ENCODE peak calls at places on chromosomes 2 and 18, in six cellular contexts. N is omental fat pad, H is MCF 10A, E is H54, P is HEK293T, B is dermis microvascular lymphatic vessel endothelial cell. G is an unnamed sample.

GRCh38 chr2:128304715-128305554 is 13.7 kb downstream of the HS6ST1 start:
- DNase-seq in N (peak), H (peak), E (peak), P (peak), B (peak), G (no peak)

GRCh38 chr2:201858781-201859180 is 52.4 kb downstream of the CDK15 start:
- DNase-seq in N (peak), H (no peak), E (peak), P (no peak), B (no peak), G (peak)

GRCh38 chr18:50830544-50830943 is 10.7 kb upstream of the MRO start:
- DNase-seq in N (no peak), H (no peak), E (no peak), P (no peak), B (no peak), G (no peak)

GRCh38 chr2:133821107-133821760 is 253.0 kb upstream of the NCKAP5 start:
- DNase-seq in N (no peak), H (no peak), E (no peak), P (no peak), B (no peak), G (no peak)

GRCh38 chr2:145292166-145292565 is 772.2 kb upstream of the ZEB2 start:
- DNase-seq in N (no peak), H (no peak), E (no peak), P (no peak), B (no peak), G (no peak)

GRCh38 chr2:155010925-155011324 is 312.4 kb downstream of the KCNJ3 start:
- DNase-seq in N (no peak), H (no peak), E (no peak), P (no peak), B (no peak), G (no peak)

GRCh38 chr18:58042826-58043362 is 1.1 kb upstream of the NEDD4L start:
- DNase-seq in N (no peak), H (no peak), E (no peak), P (no peak), B (no peak), G (no peak)

GRCh38 chr18:26902296-26902695 is 36.8 kb upstream of the AQP4 start:
- DNase-seq in N (no peak), H (no peak), E (no peak), P (no peak), B (no peak), G (no peak)

GRCh38 chr18:63971320-63972071 is 1.6 kb downstream of the SERPINB8 start:
- DNase-seq in N (no peak), H (no peak), E (no peak), P (no peak), B (no peak), G (no peak)

GRCh38 chr2:28269019-28269784 is 123.5 kb upstream of the FOSL2 start:
- DNase-seq in N (no peak), H (peak), E (peak), P (no peak), B (no peak), G (no peak)

GRCh38 chr18:944440-944839 is 39.8 kb downstream of the ADCYAP1 start:
- DNase-seq in N (no peak), H (peak), E (peak), P (no peak), B (no peak), G (no peak)

GRCh38 chr2:207041753-207042152 is 102.4 kb downstream of the CPO start:
- DNase-seq in N (no peak), H (no peak), E (no peak), P (no peak), B (no peak), G (no peak)

GRCh38 chr2:209523778-209524362 is 100.0 kb downstream of the MAP2 start:
- DNase-seq in N (no peak), H (no peak), E (no peak), P (no peak), B (no peak), G (no peak)

GRCh38 chr2:10720306-10720705 is 1.1 kb upstream of the ATP6V1C2 start:
- DNase-seq in N (no peak), H (peak), E (no peak), P (no peak), B (no peak), G (no peak)

GRCh38 chr2:180759631-180760030 is 220.8 kb upstream of the UBE2E3 start:
- DNase-seq in N (no peak), H (no peak), E (no peak), P (no peak), B (no peak), G (no peak)

GRCh38 chr2:217710218-217710565 is 292.6 kb downstream of the TNS1 start:
- DNase-seq in N (no peak), H (no peak), E (no peak), P (no peak), B (no peak), G (no peak)

G was measured in activated CD8-positive, alpha-beta T cell treated with anti-CD3 and anti-CD28 coated beads, Interleukin-2, amount 10 ng/mL, durations not matched to agents 7 days and 5 days.